ENCODE peak calls at places on chromosomes 5 and 9, in eight cellular contexts. Y is mesendoderm, G is HTR-8/SVneo, D is amniotic stem cell, N is GM23338, I is HT-29, S is SW 1271, P is HEK293T. W is an unnamed sample.

GRCh38 chr9:112299514-112299913 is 33.9 kb downstream of the PTBP3 start:
- DNase-seq in D (no peak), G (peak; percentile 22), P (no peak), Y (no peak), S (no peak), N (no peak), I (no peak), W (no peak)

GRCh38 chr9:38067892-38068615 is 973 bp downstream of the SHB start:
- DNase-seq in I (no peak), S (no peak), N (peak; percentile 38), Y (no peak), P (no peak), D (no peak), G (no peak), W (no peak)

GRCh38 chr9:134101623-134102149 is 33.9 kb upstream of the BRD3 start:
- DNase-seq in G (no peak), I (no peak), S (no peak), P (no peak), D (no peak), Y (no peak), N (no peak), W (no peak)

GRCh38 chr5:76202182-76202581 is 119.0 kb downstream of the SV2C start:
- DNase-seq in N (no peak), P (no peak), S (no peak), D (no peak), I (no peak), Y (no peak), G (no peak), W (no peak)

GRCh38 chr5:144088211-144088965 is 82.1 kb downstream of the YIPF5 start:
- DNase-seq in G (no peak), N (no peak), D (no peak), S (no peak), P (no peak), I (no peak), Y (peak; percentile 55), W (no peak)

GRCh38 chr5:36739751-36740221 is 133.4 kb downstream of the SLC1A3 start:
- DNase-seq in P (peak; percentile 70), N (peak; percentile 89), S (peak; percentile 72), I (peak; percentile 92), D (no peak), G (peak; percentile 72), Y (peak; percentile 83), W (peak; percentile 67)

GRCh38 chr5:24899180-24899579 is 254.4 kb upstream of the CDH10 start:
- DNase-seq in D (no peak), P (no peak), I (no peak), N (no peak), G (no peak), Y (no peak), S (no peak), W (no peak)

GRCh38 chr5:103450333-103451061 is 112.1 kb downstream of the NUDT12 start:
- DNase-seq in N (no peak), D (no peak), P (no peak), Y (peak; percentile 25), S (peak; percentile 58), I (no peak), G (peak; percentile 39), W (no peak)

GRCh38 chr5:158882660-158883059 is 217.1 kb downstream of the EBF1 start:
- DNase-seq in P (no peak), Y (no peak), S (no peak), G (no peak), D (no peak), I (no peak), N (no peak), W (no peak)

GRCh38 chr5:143341807-143342570 is 61.5 kb downstream of the NR3C1 start:
- DNase-seq in N (no peak), S (peak; percentile 25), G (no peak), D (peak; percentile 8), I (no peak), P (no peak), Y (no peak), W (no peak)

GRCh38 chr5:65854931-65855330 is 71.4 kb upstream of the ERBIN start:
- DNase-seq in G (no peak), P (no peak), S (no peak), D (no peak), N (no peak), Y (no peak), I (no peak), W (no peak)

GRCh38 chr5:127097288-127097687 is 24.0 kb upstream of the C5orf63 start:
- DNase-seq in G (no peak), P (no peak), Y (peak; percentile 53), D (no peak), S (no peak), I (no peak), N (no peak), W (no peak)

GRCh38 chr5:73917433-73917832 is 291.4 kb downstream of the ARHGEF28 start:
- DNase-seq in S (no peak), N (peak; percentile 3), G (no peak), D (no peak), I (no peak), P (no peak), Y (no peak), W (no peak)

GRCh38 chr9:137881591-137882505 is 4.3 kb downstream of the CACNA1B start:
- DNase-seq in P (no peak), N (no peak), D (no peak), Y (no peak), I (no peak), S (no peak), G (no peak), W (no peak)

GRCh38 chr5:147303251-147303650 is 68.4 kb downstream of the STK32A start:
- DNase-seq in Y (no peak), D (no peak), N (no peak), I (no peak), G (no peak), P (no peak), S (no peak), W (no peak)

GRCh38 chr5:72314571-72315172 is 5.4 kb downstream of the MRPS27 start:
- DNase-seq in G (peak; percentile 26), D (no peak), I (peak; percentile 57), Y (no peak), N (peak; percentile 37), S (peak; percentile 44), P (no peak), W (peak; percentile 35)

GRCh38 chr5:116272281-116272941 is 187.6 kb downstream of the COMMD10 start:
- DNase-seq in Y (peak; percentile 12), N (peak; percentile 7), S (no peak), P (no peak), I (peak; percentile 16), G (no peak), D (no peak), W (no peak)

GRCh38 chr9:109238125-109238524 is 71.1 kb upstream of the FRRS1L start:
- DNase-seq in G (no peak), Y (no peak), P (no peak), I (no peak), S (no peak), N (no peak), D (no peak), W (no peak)

GRCh38 chr9:77392328-77392727 is 215.0 kb downstream of the VPS13A start:
- DNase-seq in D (no peak), I (no peak), S (no peak), G (no peak), P (peak; percentile 33), N (no peak), Y (no peak), W (no peak)

GRCh38 chr5:168366124-168366523 is 74.7 kb downstream of the WWC1 start:
- DNase-seq in N (no peak), D (peak; percentile 44), P (no peak), S (peak; percentile 83), Y (peak; percentile 77), I (no peak), G (peak; percentile 54), W (peak; percentile 79)

GRCh38 chr5:81755320-81755719 is 4.4 kb upstream of the SSBP2 start:
- DNase-seq in P (no peak), D (no peak), N (peak; percentile 91), Y (peak; percentile 96), G (peak; percentile 78), S (peak; percentile 85), I (peak; percentile 55), W (peak; percentile 93)

GRCh38 chr9:70113403-70114022 is 69.9 kb downstream of the MAMDC2 start:
- DNase-seq in G (peak; percentile 51), Y (peak; percentile 82), S (peak; percentile 54), D (peak; percentile 40), P (peak; percentile 71), I (peak; percentile 84), N (peak; percentile 82), W (no peak)

W was measured in PC-9.